ENCODE peak calls at places on chromosome 15, in eight cellular contexts. One of them, this sample, is unnamed.

GRCh38 chr15:93088981-93089854 is at the start of gene RGMA:
- DNase-seq in upper lobe of right lung: peak
- DNase-seq in adrenal gland: no peak
- DNase-seq in breast epithelium: no peak
- DNase-seq in stomach: no peak
- DNase-seq in psoas muscle: peak
- DNase-seq in tibial nerve: no peak
- DNase-seq in transverse colon: no peak
- DNase-seq in this sample: no peak

GRCh38 chr15:38714309-38715072 is 149.9 kb upstream of the RASGRP1 start:
- DNase-seq in upper lobe of right lung: no peak
- DNase-seq in adrenal gland: peak
- DNase-seq in breast epithelium: peak
- DNase-seq in stomach: no peak
- DNase-seq in psoas muscle: no peak
- DNase-seq in tibial nerve: no peak
- DNase-seq in transverse colon: no peak
- DNase-seq in this sample: no peak

GRCh38 chr15:41801850-41802455 is 25.9 kb upstream of the JMJD7 start:
- DNase-seq in upper lobe of right lung: no peak
- DNase-seq in adrenal gland: no peak
- DNase-seq in breast epithelium: no peak
- DNase-seq in stomach: no peak
- DNase-seq in psoas muscle: no peak
- DNase-seq in tibial nerve: no peak
- DNase-seq in transverse colon: no peak
- DNase-seq in this sample: no peak

GRCh38 chr15:67741313-67741712 is 84.0 kb upstream of the SKOR1 start:
- DNase-seq in upper lobe of right lung: no peak
- DNase-seq in adrenal gland: no peak
- DNase-seq in breast epithelium: no peak
- DNase-seq in stomach: no peak
- DNase-seq in psoas muscle: no peak
- DNase-seq in tibial nerve: no peak
- DNase-seq in transverse colon: no peak
- DNase-seq in this sample: no peak

GRCh38 chr15:90230071-90230494 is 3.7 kb downstream of the CIB1 start:
- DNase-seq in upper lobe of right lung: no peak
- DNase-seq in adrenal gland: peak
- DNase-seq in breast epithelium: no peak
- DNase-seq in stomach: peak
- DNase-seq in psoas muscle: peak
- DNase-seq in tibial nerve: no peak
- DNase-seq in transverse colon: peak
- DNase-seq in this sample: no peak

GRCh38 chr15:76169013-76169412 is 109.2 kb downstream of the TMEM266 start:
- DNase-seq in upper lobe of right lung: no peak
- DNase-seq in adrenal gland: no peak
- DNase-seq in breast epithelium: no peak
- DNase-seq in stomach: no peak
- DNase-seq in psoas muscle: no peak
- DNase-seq in tibial nerve: no peak
- DNase-seq in transverse colon: no peak
- DNase-seq in this sample: no peak

GRCh38 chr15:34011476-34011875 is 27.5 kb downstream of the AVEN start:
- DNase-seq in upper lobe of right lung: no peak
- DNase-seq in adrenal gland: no peak
- DNase-seq in breast epithelium: no peak
- DNase-seq in stomach: no peak
- DNase-seq in psoas muscle: no peak
- DNase-seq in tibial nerve: no peak
- DNase-seq in transverse colon: no peak
- DNase-seq in this sample: no peak

GRCh38 chr15:74392402-74392876 is 25.0 kb upstream of the CYP11A1 start:
- DNase-seq in upper lobe of right lung: no peak
- DNase-seq in adrenal gland: no peak
- DNase-seq in breast epithelium: no peak
- DNase-seq in stomach: no peak
- DNase-seq in psoas muscle: no peak
- DNase-seq in tibial nerve: no peak
- DNase-seq in transverse colon: no peak
- DNase-seq in this sample: no peak

GRCh38 chr15:74245342-74245931 is 9.3 kb downstream of the CCDC33 start:
- DNase-seq in upper lobe of right lung: no peak
- DNase-seq in adrenal gland: no peak
- DNase-seq in breast epithelium: no peak
- DNase-seq in stomach: no peak
- DNase-seq in psoas muscle: no peak
- DNase-seq in tibial nerve: no peak
- DNase-seq in transverse colon: no peak
- DNase-seq in this sample: no peak

GRCh38 chr15:66310786-66311185 is 17.4 kb downstream of the DIS3L start:
- DNase-seq in upper lobe of right lung: no peak
- DNase-seq in adrenal gland: no peak
- DNase-seq in breast epithelium: no peak
- DNase-seq in stomach: no peak
- DNase-seq in psoas muscle: no peak
- DNase-seq in tibial nerve: no peak
- DNase-seq in transverse colon: no peak
- DNase-seq in this sample: no peak

GRCh38 chr15:50907866-50908208 is 646 bp upstream of the AP4E1 start:
- DNase-seq in upper lobe of right lung: no peak
- DNase-seq in adrenal gland: peak
- DNase-seq in breast epithelium: no peak
- DNase-seq in stomach: peak
- DNase-seq in psoas muscle: no peak
- DNase-seq in tibial nerve: peak
- DNase-seq in transverse colon: peak
- DNase-seq in this sample: peak

GRCh38 chr15:43912991-43913927 is 86.5 kb downstream of the WDR76 start:
- DNase-seq in upper lobe of right lung: no peak
- DNase-seq in adrenal gland: peak
- DNase-seq in breast epithelium: no peak
- DNase-seq in stomach: no peak
- DNase-seq in psoas muscle: no peak
- DNase-seq in tibial nerve: peak
- DNase-seq in transverse colon: no peak
- DNase-seq in this sample: no peak

GRCh38 chr15:85702321-85703230 is 92.1 kb downstream of the KLHL25 start:
- DNase-seq in upper lobe of right lung: no peak
- DNase-seq in adrenal gland: no peak
- DNase-seq in breast epithelium: no peak
- DNase-seq in stomach: no peak
- DNase-seq in psoas muscle: no peak
- DNase-seq in tibial nerve: no peak
- DNase-seq in transverse colon: no peak
- DNase-seq in this sample: peak

GRCh38 chr15:85700767-85701166 is 94.0 kb downstream of the KLHL25 start:
- DNase-seq in upper lobe of right lung: no peak
- DNase-seq in adrenal gland: no peak
- DNase-seq in breast epithelium: no peak
- DNase-seq in stomach: no peak
- DNase-seq in psoas muscle: no peak
- DNase-seq in tibial nerve: no peak
- DNase-seq in transverse colon: no peak
- DNase-seq in this sample: no peak

GRCh38 chr15:85704720-85705119 is 90.0 kb downstream of the KLHL25 start:
- DNase-seq in upper lobe of right lung: no peak
- DNase-seq in adrenal gland: no peak
- DNase-seq in breast epithelium: no peak
- DNase-seq in stomach: no peak
- DNase-seq in psoas muscle: no peak
- DNase-seq in tibial nerve: no peak
- DNase-seq in transverse colon: no peak
- DNase-seq in this sample: no peak

GRCh38 chr15:85706779-85707518 is 87.8 kb downstream of the KLHL25 start:
- DNase-seq in upper lobe of right lung: no peak
- DNase-seq in adrenal gland: peak
- DNase-seq in breast epithelium: no peak
- DNase-seq in stomach: no peak
- DNase-seq in psoas muscle: no peak
- DNase-seq in tibial nerve: no peak
- DNase-seq in transverse colon: peak
- DNase-seq in this sample: no peak

GRCh38 chr15:85704021-85704420 is 90.7 kb downstream of the KLHL25 start:
- DNase-seq in upper lobe of right lung: no peak
- DNase-seq in adrenal gland: no peak
- DNase-seq in breast epithelium: no peak
- DNase-seq in stomach: no peak
- DNase-seq in psoas muscle: no peak
- DNase-seq in tibial nerve: no peak
- DNase-seq in transverse colon: no peak
- DNase-seq in this sample: peak
- H3K27ac ChIP-seq in upper lobe of right lung: peak
- H3K27ac ChIP-seq in adrenal gland: peak
- H3K27ac ChIP-seq in breast epithelium: peak
- H3K27ac ChIP-seq in stomach: peak
- H3K27ac ChIP-seq in psoas muscle: peak
- H3K27ac ChIP-seq in tibial nerve: peak
- H3K27ac ChIP-seq in transverse colon: peak
- H3K27ac ChIP-seq in this sample: peak

GRCh38 chr15:57752426-57752825 is 45.9 kb downstream of the POLR2M start:
- DNase-seq in upper lobe of right lung: no peak
- DNase-seq in adrenal gland: no peak
- DNase-seq in breast epithelium: peak
- DNase-seq in stomach: no peak
- DNase-seq in psoas muscle: peak
- DNase-seq in tibial nerve: no peak
- DNase-seq in transverse colon: no peak
- DNase-seq in this sample: no peak
- TF ChIP-seq CTCF in upper lobe of right lung: peak
- TF ChIP-seq CTCF in adrenal gland: no peak
- TF ChIP-seq CTCF in breast epithelium: no peak
- TF ChIP-seq CTCF in stomach: no peak
- TF ChIP-seq CTCF in psoas muscle: peak
- TF ChIP-seq CTCF in tibial nerve: no peak
- TF ChIP-seq CTCF in transverse colon: peak
- TF ChIP-seq CTCF in this sample: no peak

DNA sequence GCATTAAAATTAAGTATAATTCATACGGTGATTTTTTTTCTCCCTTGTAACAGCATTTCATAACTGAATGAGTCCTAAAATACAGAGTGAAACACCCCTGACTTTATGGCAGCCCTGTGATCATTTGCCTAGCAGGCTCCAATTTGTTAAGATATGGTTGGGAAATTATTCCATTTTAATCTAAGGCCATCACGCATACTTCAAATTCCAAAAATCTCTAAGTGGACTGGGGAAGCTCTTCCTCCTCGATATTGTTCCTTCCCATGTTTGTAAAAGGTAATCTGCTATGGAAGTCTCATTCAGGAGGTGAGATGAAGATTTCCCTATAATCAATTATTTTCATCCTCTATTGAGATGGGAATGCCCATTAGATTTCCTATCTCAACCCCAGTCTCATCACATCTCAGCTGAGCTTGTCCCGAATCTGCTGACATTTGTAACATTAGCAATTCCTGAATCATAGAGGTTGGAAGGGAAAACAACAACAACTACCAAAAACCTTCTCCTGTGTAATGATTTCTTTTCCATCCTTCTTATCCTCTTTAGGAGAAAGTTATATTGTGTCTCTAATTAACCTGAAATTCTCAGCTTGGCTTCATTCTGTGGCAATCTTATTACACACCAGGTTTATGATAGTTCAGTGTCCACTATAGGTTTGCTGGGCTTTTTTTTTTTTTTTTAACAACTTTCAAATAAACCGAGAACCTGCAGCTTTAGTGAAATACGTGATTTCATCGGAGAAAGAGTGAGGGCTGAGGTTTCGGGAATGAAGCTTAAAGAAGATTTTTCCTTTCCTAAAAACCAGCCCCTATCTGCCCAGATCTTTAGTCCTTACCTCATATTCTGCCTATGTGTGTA is 2.2 kb upstream of the NR2F2 start:
- DNase-seq in upper lobe of right lung: no peak
- DNase-seq in adrenal gland: no peak
- DNase-seq in breast epithelium: no peak
- DNase-seq in stomach: no peak
- DNase-seq in psoas muscle: no peak
- DNase-seq in tibial nerve: no peak
- DNase-seq in transverse colon: no peak
- DNase-seq in this sample: no peak
- H3K27ac ChIP-seq in upper lobe of right lung: peak
- H3K27ac ChIP-seq in adrenal gland: peak
- H3K27ac ChIP-seq in breast epithelium: peak
- H3K27ac ChIP-seq in stomach: peak
- H3K27ac ChIP-seq in psoas muscle: peak
- H3K27ac ChIP-seq in tibial nerve: peak
- H3K27ac ChIP-seq in transverse colon: peak
- H3K27ac ChIP-seq in this sample: no peak

GRCh38 chr15:81000144-81000625 is 538 bp upstream of the TLNRD1 start:
- DNase-seq in upper lobe of right lung: no peak
- DNase-seq in adrenal gland: no peak
- DNase-seq in breast epithelium: no peak
- DNase-seq in stomach: no peak
- DNase-seq in psoas muscle: no peak
- DNase-seq in tibial nerve: no peak
- DNase-seq in transverse colon: no peak
- DNase-seq in this sample: no peak

GRCh38 chr15:80999623-81000036 is 1.1 kb upstream of the TLNRD1 start:
- DNase-seq in upper lobe of right lung: no peak
- DNase-seq in adrenal gland: no peak
- DNase-seq in breast epithelium: no peak
- DNase-seq in stomach: peak
- DNase-seq in psoas muscle: no peak
- DNase-seq in tibial nerve: no peak
- DNase-seq in transverse colon: peak
- DNase-seq in this sample: peak

GRCh38 chr15:81001180-81002003 is 669 bp downstream of the TLNRD1 start:
- DNase-seq in upper lobe of right lung: peak
- DNase-seq in adrenal gland: peak
- DNase-seq in breast epithelium: peak
- DNase-seq in stomach: peak
- DNase-seq in psoas muscle: peak
- DNase-seq in tibial nerve: peak
- DNase-seq in transverse colon: peak
- DNase-seq in this sample: peak

GRCh38 chr15:81002004-81002253 is 1.2 kb downstream of the TLNRD1 start:
- DNase-seq in upper lobe of right lung: no peak
- DNase-seq in adrenal gland: no peak
- DNase-seq in breast epithelium: no peak
- DNase-seq in stomach: no peak
- DNase-seq in psoas muscle: no peak
- DNase-seq in tibial nerve: no peak
- DNase-seq in transverse colon: no peak
- DNase-seq in this sample: no peak

DNA sequence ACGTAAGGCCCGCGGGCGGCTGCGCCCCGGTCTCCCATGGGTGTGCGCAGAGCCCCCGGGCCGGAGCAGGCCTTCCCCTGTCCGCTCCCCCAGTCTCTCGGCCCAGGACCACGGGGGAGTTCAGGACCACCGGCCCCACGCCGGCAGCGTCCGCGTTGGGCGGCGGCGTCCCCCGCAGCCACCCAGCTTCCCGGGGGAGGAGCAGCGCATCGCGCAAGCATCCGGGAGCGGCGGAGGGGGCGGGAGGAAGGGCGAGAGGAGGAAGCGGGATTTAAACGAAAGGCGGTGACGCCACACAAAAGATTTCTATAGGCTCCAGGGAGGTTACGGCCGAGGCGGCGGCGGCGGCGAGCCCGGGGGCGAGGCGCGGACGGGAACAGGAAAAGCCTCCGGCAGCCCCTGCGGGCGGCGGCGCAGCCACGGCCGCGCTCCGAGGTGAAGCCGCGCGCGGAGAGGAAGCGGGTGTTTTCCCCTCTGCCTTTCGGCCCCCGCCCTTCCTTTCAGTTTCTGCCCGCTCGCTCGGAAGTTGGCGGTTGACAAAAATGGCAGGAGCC is at the start of gene TLNRD1:
- DNase-seq in upper lobe of right lung: peak
- DNase-seq in adrenal gland: peak
- DNase-seq in breast epithelium: peak
- DNase-seq in stomach: peak
- DNase-seq in psoas muscle: peak
- DNase-seq in tibial nerve: peak
- DNase-seq in transverse colon: peak
- DNase-seq in this sample: peak
- TF ChIP-seq CTCF in upper lobe of right lung: no peak
- TF ChIP-seq CTCF in adrenal gland: no peak
- TF ChIP-seq CTCF in breast epithelium: no peak
- TF ChIP-seq CTCF in stomach: no peak
- TF ChIP-seq CTCF in psoas muscle: no peak
- TF ChIP-seq CTCF in tibial nerve: no peak
- TF ChIP-seq CTCF in transverse colon: no peak
- TF ChIP-seq CTCF in this sample: no peak